ENCODE peak calls at places on chromosomes 2 and 18, in six cellular contexts. J is stimulated activated CD4-positive, alpha-beta T cell treated with anti-CD3 and anti-CD28 coated beads, Interleukin-15, amount 100 ng/mL, for 1 hour; E is type B pancreatic cell; R is activated naive CD4-positive, alpha-beta T cell treated with Interleukin-2 at 50 U/mL for 16 hours; C is NCI-H2029; Z is NCI-H446. X is an unnamed sample.

GRCh38 chr2:23375448-23375847 is 9.5 kb upstream of the KLHL29 start:
- DNase-seq in R (no peak), Z (no peak), E (no peak), C (peak; percentile 26), J (no peak), X (no peak)

GRCh38 chr18:44791520-44791919 is 110.8 kb downstream of the SETBP1 start:
- DNase-seq in J (no peak), R (no peak), Z (no peak), C (no peak), E (no peak), X (no peak)

GRCh38 chr2:238425979-238426567 is 654 bp upstream of the ASB1 start:
- DNase-seq in R (no peak), J (no peak), Z (no peak), C (no peak), E (no peak), X (peak; percentile 22)

GRCh38 chr2:102432386-102432785 is 9.4 kb downstream of the IL18RAP start:
- DNase-seq in E (no peak), C (no peak), Z (no peak), R (no peak), J (no peak), X (no peak)

GRCh38 chr18:515838-516237 is 15.3 kb upstream of the COLEC12 start:
- DNase-seq in E (no peak), Z (no peak), J (no peak), R (no peak), C (no peak), X (no peak)

GRCh38 chr18:48680871-48681270 is 142.0 kb downstream of the CTIF start:
- DNase-seq in E (no peak), R (no peak), Z (no peak), C (no peak), J (no peak), X (no peak)

GRCh38 chr2:141399270-141399669 is 731.5 kb downstream of the LRP1B start:
- DNase-seq in J (no peak), C (no peak), Z (no peak), R (no peak), E (no peak), X (no peak)

GRCh38 chr2:134272831-134273230 is 19.0 kb downstream of the MGAT5 start:
- DNase-seq in R (no peak), Z (no peak), E (no peak), J (no peak), C (no peak), X (no peak)

GRCh38 chr2:240985881-240986786 is 12.3 kb upstream of the SNED1 start:
- DNase-seq in Z (no peak), R (no peak), C (no peak), J (no peak), E (no peak), X (no peak)

GRCh38 chr2:106091219-106091618 is 102.9 kb downstream of the UXS1 start:
- DNase-seq in J (no peak), C (no peak), R (no peak), Z (no peak), E (no peak), X (no peak)

GRCh38 chr2:42827647-42828486 is 35.5 kb upstream of the HAAO start:
- DNase-seq in C (peak; percentile 57), J (peak; percentile 57), E (peak; percentile 93), Z (peak; percentile 52), R (peak; percentile 84), X (no peak)

GRCh38 chr2:231371430-231372054 is 24.0 kb upstream of the B3GNT7 start:
- DNase-seq in Z (no peak), E (no peak), C (no peak), R (no peak), J (no peak), X (no peak)

GRCh38 chr2:8684421-8684884 is 2.6 kb downstream of the ID2 start:
- DNase-seq in J (no peak), C (no peak), R (peak; percentile 50), E (no peak), Z (peak; percentile 49), X (no peak)

GRCh38 chr2:218397502-218398436 is 1.9 kb upstream of the CTDSP1 start:
- DNase-seq in R (peak; percentile 55), C (peak; percentile 77), J (no peak), Z (no peak), E (no peak), X (no peak)

GRCh38 chr2:31255911-31256571 is 22.1 kb downstream of the EHD3 start:
- DNase-seq in R (no peak), J (no peak), Z (no peak), C (no peak), E (no peak), X (no peak)

GRCh38 chr18:23377669-23378469 is 75.2 kb upstream of the RIOK3 start:
- DNase-seq in C (no peak), R (no peak), E (no peak), Z (no peak), J (no peak), X (no peak)

GRCh38 chr2:168635065-168635577 is 167.3 kb upstream of the NOSTRIN start:
- DNase-seq in E (no peak), R (no peak), Z (no peak), J (no peak), C (no peak), X (no peak)

GRCh38 chr2:45283764-45284620 is 274.7 kb upstream of the SIX2 start:
- DNase-seq in C (no peak), R (no peak), Z (no peak), J (no peak), E (no peak), X (no peak)

GRCh38 chr2:202592580-202592979 is 42.2 kb upstream of the FAM117B start:
- DNase-seq in E (no peak), R (no peak), Z (no peak), J (no peak), C (no peak), X (no peak)

GRCh38 chr18:48263913-48264506 is 145.2 kb downstream of the ZBTB7C start:
- DNase-seq in Z (no peak), J (no peak), C (no peak), E (no peak), R (no peak), X (no peak)

GRCh38 chr2:111632661-111633060 is 251.3 kb downstream of the ANAPC1 start:
- DNase-seq in C (no peak), J (no peak), R (no peak), E (no peak), Z (no peak), X (no peak)

GRCh38 chr2:207061181-207061580 is 104.6 kb downstream of the KLF7 start:
- DNase-seq in E (no peak), R (no peak), J (no peak), C (no peak), Z (no peak), X (no peak)

GRCh38 chr2:196652869-196653268 is 13.4 kb downstream of the CCDC150 start:
- DNase-seq in J (no peak), C (no peak), E (no peak), R (no peak), Z (no peak), X (no peak)

GRCh38 chr2:105406221-105406620 is 7.4 kb upstream of the FHL2 start:
- DNase-seq in Z (no peak), R (no peak), J (no peak), C (no peak), E (no peak), X (no peak)

GRCh38 chr2:237170017-237170416 is 84.3 kb downstream of the COPS8 start:
- DNase-seq in E (no peak), C (no peak), Z (no peak), J (no peak), R (no peak), X (no peak)

GRCh38 chr2:42964444-42965081 is 172.2 kb upstream of the HAAO start:
- DNase-seq in Z (no peak), C (peak; percentile 56), E (no peak), J (no peak), R (no peak), X (no peak)